ENCODE peak calls at places on chromosomes 3 and 15, in four cellular contexts. One of them, this sample, is unnamed.

GRCh38 chr3:103644450-103644849 is 1209.6 kb downstream of the ZPLD1 start:
- DNase-seq in CD8-positive, alpha-beta memory T cell: no peak
- DNase-seq in left lung: no peak
- DNase-seq in endodermal cell: no peak
- DNase-seq in this sample: no peak

GRCh38 chr15:71452893-71453292 is 337.6 kb downstream of the THSD4 start:
- DNase-seq in CD8-positive, alpha-beta memory T cell: no peak
- DNase-seq in left lung: no peak
- DNase-seq in endodermal cell: no peak
- DNase-seq in this sample: no peak

GRCh38 chr15:68433551-68433950 is 1.6 kb upstream of the ITGA11 start:
- DNase-seq in CD8-positive, alpha-beta memory T cell: no peak
- DNase-seq in left lung: no peak
- DNase-seq in endodermal cell: peak; percentile 35
- DNase-seq in this sample: no peak

GRCh38 chr3:182500294-182500693 is 293.0 kb upstream of the ATP11B start:
- DNase-seq in CD8-positive, alpha-beta memory T cell: no peak
- DNase-seq in left lung: no peak
- DNase-seq in endodermal cell: peak; percentile 87
- DNase-seq in this sample: peak; percentile 37

GRCh38 chr3:160226026-160226739 is 961 bp downstream of the C3orf80 start:
- DNase-seq in CD8-positive, alpha-beta memory T cell: no peak
- DNase-seq in left lung: no peak
- DNase-seq in endodermal cell: peak; percentile 82
- DNase-seq in this sample: peak; percentile 72

GRCh38 chr3:185460719-185461350 is 38.0 kb downstream of the TMEM41A start:
- DNase-seq in CD8-positive, alpha-beta memory T cell: no peak
- DNase-seq in left lung: no peak
- DNase-seq in endodermal cell: no peak
- DNase-seq in this sample: peak; percentile 25

GRCh38 chr3:50551293-50552057 is 16.1 kb downstream of the C3orf18 start:
- DNase-seq in CD8-positive, alpha-beta memory T cell: no peak
- DNase-seq in left lung: no peak
- DNase-seq in endodermal cell: no peak
- DNase-seq in this sample: no peak

GRCh38 chr15:80160570-80161156 is 7.9 kb downstream of the FAH start:
- DNase-seq in CD8-positive, alpha-beta memory T cell: no peak
- DNase-seq in left lung: peak; percentile 91
- DNase-seq in endodermal cell: no peak
- DNase-seq in this sample: peak; percentile 12

GRCh38 chr15:24877174-24877573 is 77.6 kb upstream of the SNRPN start:
- DNase-seq in CD8-positive, alpha-beta memory T cell: no peak
- DNase-seq in left lung: no peak
- DNase-seq in endodermal cell: no peak
- DNase-seq in this sample: no peak

GRCh38 chr15:24880663-24881062 is 74.1 kb upstream of the SNRPN start:
- DNase-seq in CD8-positive, alpha-beta memory T cell: no peak
- DNase-seq in left lung: no peak
- DNase-seq in endodermal cell: no peak
- DNase-seq in this sample: no peak

GRCh38 chr15:24879492-24879891 is 75.3 kb upstream of the SNRPN start:
- DNase-seq in CD8-positive, alpha-beta memory T cell: no peak
- DNase-seq in left lung: no peak
- DNase-seq in endodermal cell: no peak
- DNase-seq in this sample: no peak

GRCh38 chr15:24878153-24878552 is 76.6 kb upstream of the SNRPN start:
- DNase-seq in CD8-positive, alpha-beta memory T cell: peak; percentile 19
- DNase-seq in left lung: no peak
- DNase-seq in endodermal cell: no peak
- DNase-seq in this sample: no peak
- H3K4me3 ChIP-seq in CD8-positive, alpha-beta memory T cell: no peak overlapping the region
- H3K4me3 ChIP-seq in left lung: no peak overlapping the region
- H3K4me3 ChIP-seq in endodermal cell: no peak overlapping the region
- H3K4me3 ChIP-seq in this sample: no peak overlapping the region

GRCh38 chr3:194308635-194309213 is 42.4 kb downstream of the CPN2 start:
- DNase-seq in CD8-positive, alpha-beta memory T cell: no peak
- DNase-seq in left lung: no peak
- DNase-seq in endodermal cell: peak; percentile 24
- DNase-seq in this sample: no peak

GRCh38 chr3:194306771-194307640 is 44.1 kb downstream of the CPN2 start:
- DNase-seq in CD8-positive, alpha-beta memory T cell: peak; percentile 46
- DNase-seq in left lung: no peak
- DNase-seq in endodermal cell: peak; percentile 28
- DNase-seq in this sample: no peak

GRCh38 chr3:194306109-194306686 is 44.9 kb downstream of the CPN2 start:
- DNase-seq in CD8-positive, alpha-beta memory T cell: peak; percentile 69
- DNase-seq in left lung: no peak
- DNase-seq in endodermal cell: peak; percentile 74
- DNase-seq in this sample: no peak

GRCh38 chr3:194310060-194310481 is 41.1 kb downstream of the CPN2 start:
- DNase-seq in CD8-positive, alpha-beta memory T cell: no peak
- DNase-seq in left lung: no peak
- DNase-seq in endodermal cell: peak; percentile 41
- DNase-seq in this sample: no peak

GRCh38 chr3:194307849-194308248 is 43.3 kb downstream of the CPN2 start:
- DNase-seq in CD8-positive, alpha-beta memory T cell: no peak
- DNase-seq in left lung: no peak
- DNase-seq in endodermal cell: peak; percentile 27
- DNase-seq in this sample: no peak
- H3K27me3 ChIP-seq in CD8-positive, alpha-beta memory T cell: no peaks in the 10 kb centered on the region
- H3K27me3 ChIP-seq in left lung: no peaks in the 10 kb centered on the region
- H3K27me3 ChIP-seq in endodermal cell: no peaks in the 10 kb centered on the region
- H3K27me3 ChIP-seq in this sample: peaks cover 2% of the 10 kb centered on the region

DNA sequence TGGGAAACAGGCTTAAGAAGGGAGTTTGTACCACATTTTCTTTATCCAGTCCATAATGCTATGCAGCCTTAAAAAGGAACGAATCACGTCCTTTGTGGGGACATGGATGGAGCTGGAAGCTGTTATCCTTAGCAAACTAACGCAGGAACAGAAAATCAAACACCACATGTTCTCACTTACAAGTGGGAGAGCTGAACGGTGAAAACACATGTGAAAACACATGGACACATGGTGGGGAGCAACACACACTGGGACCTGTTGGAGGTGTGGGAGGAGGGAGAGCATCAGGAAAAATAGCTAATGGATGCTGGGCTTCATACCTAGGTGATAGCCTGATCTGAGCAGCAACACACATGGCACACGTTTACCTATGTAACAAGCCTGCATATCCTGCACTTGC is 70.4 kb downstream of the OXNAD1 start:
- DNase-seq in CD8-positive, alpha-beta memory T cell: no peak
- DNase-seq in left lung: no peak
- DNase-seq in endodermal cell: no peak
- DNase-seq in this sample: no peak
- H3K36me3 ChIP-seq in CD8-positive, alpha-beta memory T cell: peaks cover 33% of the 10 kb centered on the region
- H3K36me3 ChIP-seq in left lung: no peaks in the 10 kb centered on the region
- H3K36me3 ChIP-seq in endodermal cell: no peaks in the 10 kb centered on the region
- H3K36me3 ChIP-seq in this sample: peaks cover 2% of the 10 kb centered on the region

GRCh38 chr15:60476713-60477112 is 2.2 kb downstream of the ICE2 start:
- DNase-seq in CD8-positive, alpha-beta memory T cell: no peak
- DNase-seq in left lung: no peak
- DNase-seq in endodermal cell: no peak
- DNase-seq in this sample: no peak

GRCh38 chr15:60479361-60479684 is 381 bp upstream of the ICE2 start:
- DNase-seq in CD8-positive, alpha-beta memory T cell: no peak
- DNase-seq in left lung: no peak
- DNase-seq in endodermal cell: no peak
- DNase-seq in this sample: peak; percentile 2

GRCh38 chr15:60478633-60479360 is at the start of gene ICE2:
- DNase-seq in CD8-positive, alpha-beta memory T cell: peak; percentile 94
- DNase-seq in left lung: peak; percentile 98
- DNase-seq in endodermal cell: peak; percentile 96
- DNase-seq in this sample: peak; percentile 82

GRCh38 chr15:60477991-60478632 is 830 bp downstream of the ICE2 start:
- DNase-seq in CD8-positive, alpha-beta memory T cell: peak; percentile 5
- DNase-seq in left lung: no peak
- DNase-seq in endodermal cell: peak; percentile 59
- DNase-seq in this sample: peak; percentile 16

GRCh38 chr15:60477164-60477563 is 1.8 kb downstream of the ICE2 start:
- DNase-seq in CD8-positive, alpha-beta memory T cell: no peak
- DNase-seq in left lung: no peak
- DNase-seq in endodermal cell: no peak
- DNase-seq in this sample: no peak
- H3K4me3 ChIP-seq in CD8-positive, alpha-beta memory T cell: no peak overlapping the region
- H3K4me3 ChIP-seq in left lung: no peak overlapping the region
- H3K4me3 ChIP-seq in endodermal cell: peak overlapping the region; percentile 90
- H3K4me3 ChIP-seq in this sample: no peak overlapping the region

DNA sequence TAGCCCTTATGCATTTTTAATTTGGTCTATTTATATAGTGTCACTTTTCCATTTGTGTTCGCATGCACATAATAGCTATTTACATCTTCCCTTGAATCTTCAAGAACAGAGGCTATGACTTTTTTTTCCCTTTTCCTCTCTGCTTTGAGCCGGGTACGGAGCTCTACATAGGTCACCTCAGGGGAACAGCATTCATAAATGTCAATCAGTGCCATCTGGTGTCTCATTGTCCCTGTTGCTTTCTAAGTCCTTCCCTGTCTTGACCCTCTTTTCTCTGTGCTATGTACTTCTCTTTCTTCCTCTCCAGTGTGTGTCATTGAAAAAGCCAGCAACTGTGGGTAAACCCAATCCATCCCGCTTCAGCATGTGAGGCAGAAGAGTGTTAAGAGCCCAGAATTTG is 26.6 kb upstream of the ACTC1 start:
- DNase-seq in CD8-positive, alpha-beta memory T cell: no peak
- DNase-seq in left lung: no peak
- DNase-seq in endodermal cell: no peak
- DNase-seq in this sample: no peak
- H3K27me3 ChIP-seq in CD8-positive, alpha-beta memory T cell: no peaks in the 10 kb centered on the region
- H3K27me3 ChIP-seq in left lung: no peaks in the 10 kb centered on the region
- H3K27me3 ChIP-seq in endodermal cell: no peaks in the 10 kb centered on the region
- H3K27me3 ChIP-seq in this sample: no peaks in the 10 kb centered on the region

GRCh38 chr15:41658689-41659088 is 1.5 kb upstream of the MGA start:
- DNase-seq in CD8-positive, alpha-beta memory T cell: no peak
- DNase-seq in left lung: no peak
- DNase-seq in endodermal cell: no peak
- DNase-seq in this sample: no peak
- H3K36me3 ChIP-seq in CD8-positive, alpha-beta memory T cell: no peaks in the 10 kb centered on the region
- H3K36me3 ChIP-seq in left lung: no peaks in the 10 kb centered on the region
- H3K36me3 ChIP-seq in endodermal cell: no peaks in the 10 kb centered on the region
- H3K36me3 ChIP-seq in this sample: no peaks in the 10 kb centered on the region